ENCODE peak calls at places on chromosomes 13 and 19, in nine cellular contexts. G is HEK293T, J is breast epithelium, A is GM20000, Q is GM12892, Z is fibroblast of the aortic adventitia, U is C1 segment of cervical spinal cord, F is Kasumi-1, M is EL. C is an unnamed sample.

GRCh38 chr13:98999635-98999952 is 21.7 kb upstream of the DOCK9 start:
- DNase-seq in U (no peak), Q (no peak), G (no peak), A (no peak), F (no peak), J (no peak), M (no peak), Z (peak), C (no peak)

GRCh38 chr19:20423381-20424207 is 142.0 kb downstream of the ZNF737 start:
- DNase-seq in J (peak), M (peak), Z (peak), A (peak), G (no peak), F (no peak), U (peak), Q (no peak), C (no peak)

GRCh38 chr13:100825551-100825950 is 151.0 kb upstream of the TMTC4 start:
- DNase-seq in J (no peak), A (no peak), G (no peak), Q (no peak), U (no peak), Z (peak), F (no peak), M (no peak), C (no peak)

GRCh38 chr19:49326165-49326704 is 1.2 kb upstream of the SLC6A16 start:
- DNase-seq in M (no peak), Q (no peak), F (no peak), G (no peak), Z (no peak), A (peak), J (no peak), U (no peak), C (no peak)

GRCh38 chr19:13781547-13781946 is 7.3 kb downstream of the C19orf53 start:
- DNase-seq in Z (peak), F (no peak), M (peak), Q (no peak), J (peak), U (no peak), G (peak), A (no peak), C (no peak)

GRCh38 chr19:16587031-16588023 is 15.1 kb upstream of the SLC35E1 start:
- DNase-seq in M (peak), U (no peak), J (no peak), G (no peak), Q (no peak), A (no peak), F (peak), Z (no peak), C (no peak)

GRCh38 chr13:97417698-97418097 is 16.3 kb upstream of the RAP2A start:
- DNase-seq in A (no peak), G (no peak), F (no peak), M (no peak), Z (no peak), U (no peak), J (no peak), Q (no peak), C (no peak)

GRCh38 chr19:6057651-6058365 is 52.5 kb downstream of the RFX2 start:
- DNase-seq in M (no peak), Q (no peak), J (peak), A (no peak), F (no peak), Z (no peak), G (no peak), U (no peak), C (no peak)

GRCh38 chr13:27489456-27489855 is 39.1 kb upstream of the MTIF3 start:
- DNase-seq in U (peak), Q (no peak), Z (no peak), J (no peak), A (no peak), G (no peak), M (no peak), F (no peak), C (no peak)

GRCh38 chr13:113532156-113532806 is 41.8 kb upstream of the DCUN1D2 start:
- DNase-seq in Z (peak), U (peak), Q (no peak), A (no peak), F (no peak), M (peak), J (no peak), G (no peak), C (peak)

GRCh38 chr13:37442996-37443395 is 155.6 kb downstream of the POSTN start:
- DNase-seq in Z (no peak), J (no peak), F (no peak), U (no peak), Q (no peak), A (no peak), M (no peak), G (no peak), C (no peak)

GRCh38 chr19:47422417-47423163 is 3.3 kb upstream of the MEIS3 start:
- DNase-seq in G (no peak), M (no peak), U (no peak), Q (no peak), Z (no peak), F (no peak), A (no peak), J (no peak), C (no peak)

GRCh38 chr19:38970664-38971532 is 4.6 kb downstream of the FBXO17 start:
- DNase-seq in Q (no peak), Z (peak), J (no peak), F (no peak), A (no peak), G (no peak), M (no peak), U (no peak), C (no peak)

GRCh38 chr19:19205416-19206410 is 2.5 kb upstream of the NR2C2AP start:
- DNase-seq in G (no peak), A (no peak), M (no peak), Z (no peak), Q (no peak), F (no peak), U (peak), J (no peak), C (no peak)

GRCh38 chr13:29362849-29363604 is 232.5 kb downstream of the SLC7A1 start:
- DNase-seq in M (peak), F (peak), J (no peak), A (peak), U (no peak), Q (peak), G (peak), Z (peak), C (peak)

GRCh38 chr13:109938255-109938936 is 152.0 kb upstream of the IRS2 start:
- DNase-seq in A (no peak), G (no peak), M (peak), Z (peak), J (no peak), U (no peak), F (no peak), Q (no peak), C (no peak)

GRCh38 chr13:67878376-67878775 is 648.2 kb upstream of the PCDH9 start:
- DNase-seq in A (no peak), M (no peak), Q (no peak), F (no peak), U (no peak), J (no peak), G (no peak), Z (no peak), C (no peak)

GRCh38 chr19:19319725-19320361 is 466 bp downstream of the SUGP1 start:
- DNase-seq in M (no peak), J (no peak), A (no peak), U (no peak), Z (no peak), F (peak), G (no peak), Q (no peak), C (no peak)

GRCh38 chr19:22422220-22422619 is at the start of gene ZNF98:
- DNase-seq in F (no peak), A (no peak), Q (no peak), U (no peak), J (peak), G (no peak), M (no peak), Z (no peak), C (no peak)

GRCh38 chr19:58351558-58351878 is 1.8 kb downstream of the A1BG start:
- DNase-seq in Z (no peak), G (no peak), J (no peak), F (no peak), U (no peak), A (no peak), Q (no peak), M (no peak), C (no peak)

GRCh38 chr13:97855570-97855970 is 97.9 kb upstream of the IPO5 start:
- DNase-seq in Q (no peak), F (peak), M (peak), U (no peak), J (no peak), A (peak), G (peak), Z (peak), C (peak)

GRCh38 chr19:35247526-35248309 is 1.1 kb upstream of the LSR start:
- DNase-seq in A (peak), J (peak), U (no peak), F (no peak), Q (peak), G (peak), M (peak), Z (no peak), C (peak)

GRCh38 chr13:109610517-109610916 is 175.9 kb downstream of the IRS2 start:
- DNase-seq in J (no peak), U (no peak), M (peak), Q (peak), A (no peak), F (peak), G (peak), Z (no peak), C (no peak)

GRCh38 chr13:43389573-43389972 is 366.2 kb downstream of the DNAJC15 start:
- DNase-seq in M (no peak), Q (no peak), G (no peak), U (no peak), J (no peak), A (no peak), F (no peak), Z (peak), C (no peak)

GRCh38 chr13:109494955-109495354 is 291.4 kb downstream of the IRS2 start:
- DNase-seq in F (no peak), Q (no peak), Z (peak), U (no peak), A (no peak), J (no peak), M (peak), G (no peak), C (no peak)

GRCh38 chr13:30290812-30291436 is 16.4 kb downstream of the KATNAL1 start:
- DNase-seq in U (no peak), A (no peak), J (no peak), M (no peak), Q (no peak), Z (no peak), G (no peak), F (no peak), C (no peak)

GRCh38 chr19:50332014-50332263 is 2.8 kb upstream of the KCNC3 start:
- DNase-seq in Z (no peak), Q (peak), J (no peak), A (no peak), M (no peak), F (no peak), G (no peak), U (no peak), C (no peak)

GRCh38 chr13:49877629-49878218 is 58.4 kb downstream of the SPRYD7 start:
- DNase-seq in F (peak), J (no peak), Z (no peak), M (peak), G (no peak), Q (no peak), U (no peak), A (no peak), C (no peak)

GRCh38 chr13:32179708-32180107 is 135.5 kb downstream of the ZAR1L start:
- DNase-seq in U (no peak), F (no peak), Q (no peak), J (no peak), M (no peak), G (no peak), Z (no peak), A (no peak), C (no peak)

GRCh38 chr19:51607920-51608562 is 22.2 kb downstream of the SIGLEC5 start:
- DNase-seq in F (peak), M (peak), U (peak), G (peak), Q (no peak), J (no peak), A (peak), Z (peak), C (no peak)

GRCh38 chr13:50387124-50387581 is 371.9 kb downstream of the KCNRG start:
- DNase-seq in U (no peak), M (no peak), F (no peak), A (peak), G (peak), Q (no peak), J (no peak), Z (peak), C (no peak)

GRCh38 chr19:46324277-46324676 is 22.6 kb upstream of the PPP5C start:
- DNase-seq in G (no peak), Q (no peak), A (no peak), F (no peak), Z (no peak), J (no peak), M (no peak), U (no peak), C (no peak)

GRCh38 chr19:23991170-23991569 is 76.5 kb downstream of the ZNF726 start:
- DNase-seq in Q (no peak), U (no peak), J (no peak), Z (peak), F (no peak), M (no peak), A (no peak), G (no peak), C (no peak)

GRCh38 chr19:9140159-9140874 is at the start of gene ZNF317:
- DNase-seq in G (peak), M (peak), Q (peak), A (peak), F (peak), J (peak), Z (peak), U (peak), C (peak)

GRCh38 chr13:23960566-23961156 is 63.4 kb upstream of the C1QTNF9B start:
- DNase-seq in F (peak), Z (peak), U (no peak), A (no peak), Q (no peak), G (no peak), M (peak), J (no peak), C (no peak)

GRCh38 chr13:83024955-83025594 is 857.2 kb downstream of the SLITRK1 start:
- DNase-seq in U (no peak), F (no peak), M (peak), Q (no peak), Z (peak), G (peak), J (no peak), A (no peak), C (no peak)